ENCODE peak calls at places on chromosome 2, in seven cellular contexts. H is gastrocnemius medialis, K is psoas muscle, B is lower lobe of right lung, G is SK-N-SH treated with all-trans-retinoic acid at 6 μM for 48 hours, V is left cardiac atrium, D is Right ventricle myocardium superior. A is an unnamed sample.

GRCh38 chr2:86648696-86649095 is 25.0 kb upstream of the RNF103 start:
- ATAC-seq in H (no peak), K (no peak), B (no peak), G (no peak), V (no peak), D (no peak), A (no peak)

GRCh38 chr2:27885656-27886055 is 4.5 kb downstream of the RBKS start:
- ATAC-seq in H (no peak), K (no peak), B (no peak), G (no peak), V (no peak), D (no peak), A (no peak)

GRCh38 chr2:149307014-149307413 is 23.4 kb upstream of the LYPD6 start:
- ATAC-seq in H (no peak), K (no peak), B (no peak), G (peak), V (no peak), D (no peak), A (no peak)

GRCh38 chr2:2389215-2389614 is 58.1 kb upstream of the MYT1L start:
- ATAC-seq in H (no peak), K (no peak), B (no peak), G (no peak), V (no peak), D (no peak), A (no peak)

GRCh38 chr2:96143848-96144480 is 1.3 kb downstream of the DUSP2 start:
- ATAC-seq in H (no peak), K (no peak), B (no peak), G (no peak), V (no peak), D (no peak), A (no peak)

GRCh38 chr2:197889041-197889440 is 84.6 kb downstream of the PLCL1 start:
- ATAC-seq in H (no peak), K (no peak), B (peak), G (peak), V (no peak), D (peak), A (peak)

GRCh38 chr2:38496927-38497669 is 105.6 kb downstream of the HNRNPLL start:
- ATAC-seq in H (peak), K (peak), B (no peak), G (no peak), V (peak), D (peak), A (peak)

GRCh38 chr2:177783835-177784448 is 288.6 kb downstream of the PDE11A start:
- ATAC-seq in H (peak), K (peak), B (peak), G (peak), V (peak), D (no peak), A (no peak)

GRCh38 chr2:69087912-69088240 is 74.9 kb downstream of the ANTXR1 start:
- ATAC-seq in H (no peak), K (peak), B (no peak), G (no peak), V (peak), D (peak), A (peak)

GRCh38 chr2:47043142-47043890 is 111.8 kb downstream of the STPG4 start:
- ATAC-seq in H (peak), K (peak), B (peak), G (peak), V (peak), D (peak), A (peak)

GRCh38 chr2:173623411-173624076 is 268.9 kb downstream of the CDCA7 start:
- ATAC-seq in H (no peak), K (no peak), B (no peak), G (no peak), V (no peak), D (no peak), A (no peak)

GRCh38 chr2:88754585-88755305 is 63.3 kb downstream of the RPIA start:
- ATAC-seq in H (no peak), K (no peak), B (no peak), G (no peak), V (no peak), D (no peak), A (no peak)

A was measured in gastroesophageal sphincter.